ENCODE peak calls at places on chromosomes 11 and 22, in six cellular contexts. E is upper lobe of right lung, A is lower lobe of right lung, V is stomach, K is hepatocyte, R is PC-9. X is an unnamed sample.

GRCh38 chr11:120929664-120930154 is 94.2 kb upstream of the TBCEL start:
- DNase-seq in E (no peak), A (peak; percentile 55), V (peak; percentile 36), K (peak; percentile 80), R (peak; percentile 12), X (peak; percentile 25)

GRCh38 chr11:126647735-126648134 is 292.2 kb downstream of the ST3GAL4 start:
- DNase-seq in E (no peak), A (no peak), V (no peak), K (peak; percentile 49), R (peak; percentile 42), X (peak; percentile 59)

GRCh38 chr11:26847459-26847858 is 125.6 kb upstream of the SLC5A12 start:
- DNase-seq in E (no peak), A (no peak), V (no peak), K (no peak), R (no peak), X (no peak)

GRCh38 chr22:20453222-20453621 is 15.6 kb upstream of the SCARF2 start:
- DNase-seq in E (no peak), A (no peak), V (no peak), K (no peak), R (no peak), X (no peak)

GRCh38 chr11:119055901-119056300 is 1.1 kb downstream of the HYOU1 start:
- DNase-seq in E (no peak), A (no peak), V (no peak), K (peak; percentile 39), R (no peak), X (peak; percentile 36)

GRCh38 chr22:27132896-27133500 is 475.6 kb downstream of the MIAT start:
- DNase-seq in E (no peak), A (no peak), V (no peak), K (no peak), R (no peak), X (no peak)

GRCh38 chr11:102204174-102204573 is 93.9 kb downstream of the YAP1 start:
- DNase-seq in E (no peak), A (no peak), V (no peak), K (no peak), R (no peak), X (peak; percentile 47)

GRCh38 chr11:3095712-3096361 is 38.6 kb upstream of the CARS1 start:
- DNase-seq in E (peak; percentile 51), A (peak; percentile 43), V (peak; percentile 25), K (peak; percentile 39), R (no peak), X (peak; percentile 70)

GRCh38 chr11:70019576-70020011 is 58.5 kb upstream of the ANO1 start:
- DNase-seq in E (no peak), A (no peak), V (no peak), K (no peak), R (no peak), X (no peak)

GRCh38 chr22:35315855-35316745 is 16.4 kb downstream of the TOM1 start:
- DNase-seq in E (peak; percentile 57), A (no peak), V (no peak), K (no peak), R (no peak), X (no peak)

GRCh38 chr11:117859713-117860112 is 16.7 kb downstream of the FXYD6 start:
- DNase-seq in E (no peak), A (no peak), V (no peak), K (no peak), R (no peak), X (no peak)
- H3K27me3 ChIP-seq in E (no peaks in the 10 kb centered on the region), A (peaks cover 3% of the 10 kb centered on the region), V (no peaks in the 10 kb centered on the region), K (no peaks in the 10 kb centered on the region), R (peaks cover 73% of the 10 kb centered on the region), X (no peaks in the 10 kb centered on the region)

DNA sequence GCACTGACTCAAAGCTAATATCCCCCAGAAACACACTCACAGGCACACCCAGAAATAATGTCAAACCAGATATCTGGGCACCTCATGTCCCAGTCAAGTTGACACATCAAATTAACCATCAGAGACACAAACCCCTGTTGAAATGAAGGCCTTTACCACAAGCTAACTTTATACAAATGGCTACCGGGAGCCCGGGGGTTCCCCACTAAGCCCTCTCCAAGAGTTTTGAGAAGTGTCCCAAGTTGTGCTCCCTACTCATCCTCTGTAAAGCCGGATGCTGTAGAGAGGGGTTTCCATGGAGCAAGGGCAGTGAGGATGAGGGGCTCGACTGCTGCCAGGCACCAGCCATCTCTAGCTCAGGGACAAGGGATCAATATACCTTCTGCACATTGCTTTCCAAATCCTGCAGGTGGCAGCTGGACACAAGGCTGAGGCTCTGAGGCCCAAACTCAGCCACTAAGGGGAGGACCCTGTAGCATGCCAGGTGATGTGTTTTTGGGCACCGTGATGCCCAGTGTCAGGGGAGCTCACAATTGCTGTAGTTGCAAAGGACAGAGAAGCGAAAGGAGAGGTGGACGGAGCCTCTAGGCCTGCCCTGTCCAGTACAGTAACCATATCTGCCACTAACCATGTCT is 145.7 kb downstream of the TTC17 start:
- DNase-seq in E (no peak), A (no peak), V (no peak), K (no peak), R (peak; percentile 11), X (peak; percentile 33)
- TF ChIP-seq CTCF in E (peak; percentile 20), A (no peak), V (no peak), K (peak; percentile 33), R (peak; percentile 58), X (peak; percentile 61)

DNA sequence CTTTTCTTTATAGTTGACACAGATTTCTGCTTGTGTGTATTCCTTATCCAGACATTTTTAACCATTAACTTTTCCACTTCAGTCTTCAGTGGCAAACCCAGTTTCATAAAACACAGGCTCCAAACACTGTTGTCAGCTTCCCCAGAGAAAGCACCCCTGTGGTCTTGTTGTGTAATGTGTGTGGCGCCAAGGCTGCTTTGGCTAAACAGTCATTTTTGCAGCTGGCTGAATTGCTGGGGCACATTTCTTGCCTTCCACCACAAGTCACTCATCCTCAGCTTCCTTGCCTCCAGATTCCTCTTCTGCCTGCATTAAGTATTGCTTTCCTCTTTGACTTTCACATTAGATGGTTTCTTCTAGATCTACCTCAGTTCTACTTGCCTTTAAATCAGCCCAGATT is 40.5 kb downstream of the ARHGAP1 start:
- DNase-seq in E (no peak), A (no peak), V (no peak), K (no peak), R (no peak), X (no peak)
- H3K36me3 ChIP-seq in E (peaks cover 98% of the 10 kb centered on the region), A (peaks cover 99% of the 10 kb centered on the region), V (peaks cover 100% of the 10 kb centered on the region), K (peaks cover 4% of the 10 kb centered on the region), R (peaks cover 37% of the 10 kb centered on the region), X (peaks cover 11% of the 10 kb centered on the region)

GRCh38 chr22:22141031-22141430 is 103.6 kb upstream of the VPREB1 start:
- DNase-seq in E (no peak), A (no peak), V (no peak), K (no peak), R (no peak), X (no peak)
- H3K27me3 ChIP-seq in E (peaks cover 25% of the 10 kb centered on the region), A (peaks cover 44% of the 10 kb centered on the region), V (peaks cover 44% of the 10 kb centered on the region), K (peaks cover 26% of the 10 kb centered on the region), R (peaks cover 37% of the 10 kb centered on the region), X (peaks cover 3% of the 10 kb centered on the region)

GRCh38 chr11:67288452-67289225 is 464 bp upstream of the ANKRD13D start:
- DNase-seq in E (peak; percentile 96), A (peak; percentile 96), V (peak; percentile 89), K (peak; percentile 95), R (peak; percentile 92), X (peak; percentile 77)
- TF ChIP-seq CTCF in E (peak; percentile 39), A (no peak), V (no peak), K (peak; percentile 41), R (no peak), X (no peak)